ENCODE peak calls at places on chromosome 2, in five cellular contexts. C, U, D, X and F are unnamed samples.
A peak's percentile ranks its signal among the peaks of the same experiment; 100 is the strongest.

GRCh38 chr2:129763190-129763846 is 216.1 kb upstream of the RAB6C start:
- DNase-seq in C (no peak), U (no peak), D (no peak), X (no peak), F (no peak)

GRCh38 chr2:209125291-209125690 is 298.6 kb upstream of the MAP2 start:
- DNase-seq in C (no peak), U (no peak), D (no peak), X (peak; percentile 3), F (no peak)

GRCh38 chr2:232039086-232039485 is 77.6 kb downstream of the DIS3L2 start:
- DNase-seq in C (no peak), U (no peak), D (no peak), X (no peak), F (no peak)

GRCh38 chr2:120863661-120864320 is 128.1 kb downstream of the GLI2 start:
- DNase-seq in C (peak; percentile 56), U (peak; percentile 78), D (no peak), X (peak; percentile 72), F (peak; percentile 60)

GRCh38 chr2:167581961-167582574 is 665.3 kb downstream of the STK39 start:
- DNase-seq in C (peak; percentile 50), U (peak; percentile 42), D (no peak), X (no peak), F (peak; percentile 68)

GRCh38 chr2:200593905-200594304 is 8.1 kb downstream of the AOX1 start:
- DNase-seq in C (no peak), U (no peak), D (no peak), X (no peak), F (no peak)

GRCh38 chr2:128396500-128396891 is 77.8 kb upstream of the HS6ST1 start:
- DNase-seq in C (no peak), U (no peak), D (no peak), X (no peak), F (no peak)

GRCh38 chr2:217922101-217923006 is 80.4 kb downstream of the TNS1 start:
- DNase-seq in C (no peak), U (peak; percentile 36), D (no peak), X (no peak), F (no peak)

GRCh38 chr2:75464348-75464946 is 96.3 kb downstream of the EVA1A start:
- DNase-seq in C (peak; percentile 64), U (peak; percentile 62), D (no peak), X (peak; percentile 47), F (no peak)

GRCh38 chr2:70861774-70862644 is 26.4 kb upstream of the CD207 start:
- DNase-seq in C (peak; percentile 87), U (peak; percentile 78), D (peak; percentile 63), X (peak; percentile 83), F (peak; percentile 61)

GRCh38 chr2:236512902-236513433 is 56.7 kb upstream of the ACKR3 start:
- DNase-seq in C (peak; percentile 56), U (peak; percentile 31), D (peak; percentile 69), X (peak; percentile 52), F (peak; percentile 28)

GRCh38 chr2:98637401-98638144 is 29.2 kb downstream of the UNC50 start:
- DNase-seq in C (no peak), U (no peak), D (peak; percentile 46), X (no peak), F (no peak)